ENCODE peak calls at places on chromosomes 7 and 10, in five cellular contexts. Q, I, Y, H and O are unnamed samples.

GRCh38 chr7:100793806-100794660 is 33.3 kb downstream of the EPHB4 start:
- DNase-seq in Q (peak; percentile 12), I (no peak), Y (peak; percentile 66), H (no peak), O (no peak)

GRCh38 chr10:92785118-92785517 is 63.2 kb upstream of the EXOC6 start:
- DNase-seq in Q (no peak), I (no peak), Y (no peak), H (no peak), O (no peak)

GRCh38 chr10:126734957-126735356 is 64.5 kb upstream of the C10orf90 start:
- DNase-seq in Q (no peak), I (no peak), Y (no peak), H (no peak), O (no peak)

GRCh38 chr7:45697576-45698136 is 123.5 kb downstream of the ADCY1 start:
- DNase-seq in Q (peak; percentile 36), I (no peak), Y (no peak), H (peak; percentile 37), O (no peak)

GRCh38 chr7:155343150-155343549 is 45.5 kb downstream of the INSIG1 start:
- DNase-seq in Q (no peak), I (no peak), Y (no peak), H (no peak), O (no peak)

GRCh38 chr7:148156248-148156647 is 434.3 kb upstream of the C7orf33 start:
- DNase-seq in Q (peak; percentile 2), I (no peak), Y (no peak), H (peak; percentile 52), O (no peak)

GRCh38 chr10:77504870-77505257 is 132.7 kb downstream of the KCNMA1 start:
- DNase-seq in Q (peak; percentile 58), I (peak; percentile 83), Y (peak; percentile 57), H (peak; percentile 18), O (peak; percentile 92)

GRCh38 chr7:80218723-80219122 is 84.1 kb downstream of the GNAI1 start:
- DNase-seq in Q (peak; percentile 87), I (peak; percentile 88), Y (no peak), H (peak; percentile 78), O (no peak)

GRCh38 chr7:114548576-114548975 is 134.0 kb downstream of the FOXP2 start:
- DNase-seq in Q (no peak), I (no peak), Y (no peak), H (no peak), O (no peak)

GRCh38 chr10:11434323-11434722 is 177.1 kb downstream of the USP6NL start:
- DNase-seq in Q (no peak), I (no peak), Y (peak; percentile 56), H (no peak), O (no peak)

GRCh38 chr7:108488902-108489538 is 32.8 kb upstream of the NRCAM start:
- DNase-seq in Q (peak; percentile 16), I (no peak), Y (peak; percentile 61), H (no peak), O (peak; percentile 34)

GRCh38 chr7:113561446-113561845 is 357.4 kb downstream of the PPP1R3A start:
- DNase-seq in Q (peak; percentile 74), I (no peak), Y (no peak), H (peak; percentile 59), O (peak; percentile 7)

GRCh38 chr10:47025540-47026300 is 114.5 kb downstream of the PTPN20 start:
- DNase-seq in Q (peak; percentile 58), I (no peak), Y (no peak), H (peak; percentile 20), O (no peak)

GRCh38 chr7:101093907-101094306 is 8.6 kb downstream of the TRIM56 start:
- DNase-seq in Q (peak; percentile 88), I (no peak), Y (no peak), H (peak; percentile 64), O (peak; percentile 71)

GRCh38 chr10:133377818-133378250 is 1.2 kb upstream of the PAOX start:
- DNase-seq in Q (no peak), I (no peak), Y (no peak), H (no peak), O (no peak)

GRCh38 chr7:93442478-93443224 is 131.9 kb downstream of the CALCR start:
- DNase-seq in Q (no peak), I (peak; percentile 34), Y (peak; percentile 71), H (peak; percentile 43), O (peak; percentile 74)

GRCh38 chr10:49058341-49059255 is 56.7 kb downstream of the VSTM4 start:
- DNase-seq in Q (no peak), I (no peak), Y (no peak), H (no peak), O (no peak)

GRCh38 chr7:11716185-11716584 is 115.8 kb downstream of the THSD7A start:
- DNase-seq in Q (peak; percentile 81), I (peak; percentile 16), Y (no peak), H (peak; percentile 36), O (no peak)

GRCh38 chr10:119737039-119737663 is 11.3 kb downstream of the INPP5F start:
- DNase-seq in Q (no peak), I (no peak), Y (peak; percentile 40), H (no peak), O (no peak)
- H3K27ac ChIP-seq in Q (peak overlapping the region; percentile 52), I (peak overlapping the region; percentile 53), Y (no peak overlapping the region), H (peak overlapping the region; percentile 2), O (no peak overlapping the region)

GRCh38 chr10:132109341-132110072 is 43.8 kb downstream of the JAKMIP3 start:
- DNase-seq in Q (no peak), I (no peak), Y (no peak), H (no peak), O (no peak)
- H3K27ac ChIP-seq in Q (no peak overlapping the region), I (no peak overlapping the region), Y (no peak overlapping the region), H (no peak overlapping the region), O (no peak overlapping the region)

GRCh38 chr10:19499291-19499765 is 316.9 kb upstream of the PLXDC2 start:
- DNase-seq in Q (no peak), I (no peak), Y (no peak), H (no peak), O (no peak)

GRCh38 chr10:19500959-19501358 is 315.3 kb upstream of the PLXDC2 start:
- DNase-seq in Q (no peak), I (no peak), Y (peak; percentile 39), H (no peak), O (peak; percentile 59)

GRCh38 chr10:19493917-19494316 is 322.3 kb upstream of the PLXDC2 start:
- DNase-seq in Q (no peak), I (no peak), Y (no peak), H (no peak), O (no peak)

GRCh38 chr10:19498348-19499290 is 317.6 kb upstream of the PLXDC2 start:
- DNase-seq in Q (no peak), I (no peak), Y (no peak), H (no peak), O (peak; percentile 8)
- H3K27ac ChIP-seq in Q (no peak overlapping the region), I (no peak overlapping the region), Y (no peak overlapping the region), H (no peak overlapping the region), O (no peak overlapping the region)

DNA sequence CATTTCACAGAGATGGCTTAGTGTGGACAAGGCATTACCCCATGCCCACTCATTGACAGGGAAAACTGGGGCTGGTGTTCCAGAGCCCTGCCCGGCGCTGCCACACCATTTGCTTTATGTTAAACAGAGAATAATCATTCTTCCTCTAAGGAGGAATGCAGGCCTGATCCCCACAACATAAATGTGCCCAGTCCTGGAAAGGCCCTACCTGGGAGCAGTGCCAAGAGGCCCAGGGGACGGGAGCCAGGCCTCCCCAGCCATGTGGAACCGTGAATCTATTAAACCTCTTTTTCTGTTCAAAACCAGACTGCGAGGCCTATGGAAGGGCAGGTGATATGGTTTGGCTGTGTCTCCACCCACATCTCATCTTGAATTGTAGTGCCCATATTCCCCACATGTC is 264.1 kb downstream of the GRID1 start:
- DNase-seq in Q (no peak), I (no peak), Y (no peak), H (no peak), O (no peak)
- H3K27ac ChIP-seq in Q (no peak overlapping the region), I (no peak overlapping the region), Y (no peak overlapping the region), H (no peak overlapping the region), O (no peak overlapping the region)

DNA sequence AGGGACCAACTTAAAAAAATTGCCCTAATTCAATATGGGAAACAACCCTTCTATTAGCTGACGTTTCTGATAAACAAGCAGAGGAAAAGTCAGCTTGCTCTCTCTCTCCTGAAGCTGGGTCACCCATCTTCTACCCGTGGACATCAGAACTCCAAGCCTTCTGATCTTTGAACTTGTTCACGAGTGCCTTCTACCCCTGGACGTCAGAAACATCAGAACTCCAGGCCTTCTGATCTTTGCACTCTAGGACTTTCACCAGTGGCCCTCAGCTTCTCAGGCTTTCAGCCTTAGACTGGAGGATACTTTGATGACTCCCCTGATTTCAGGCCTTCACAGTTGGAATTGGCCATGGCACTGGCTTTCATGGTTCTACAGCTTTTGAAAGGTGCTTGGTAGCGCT is 41.8 kb downstream of the AKR1C8 start:
- DNase-seq in Q (no peak), I (no peak), Y (no peak), H (no peak), O (no peak)
- H3K27ac ChIP-seq in Q (no peak overlapping the region), I (no peak overlapping the region), Y (no peak overlapping the region), H (no peak overlapping the region), O (no peak overlapping the region)

DNA sequence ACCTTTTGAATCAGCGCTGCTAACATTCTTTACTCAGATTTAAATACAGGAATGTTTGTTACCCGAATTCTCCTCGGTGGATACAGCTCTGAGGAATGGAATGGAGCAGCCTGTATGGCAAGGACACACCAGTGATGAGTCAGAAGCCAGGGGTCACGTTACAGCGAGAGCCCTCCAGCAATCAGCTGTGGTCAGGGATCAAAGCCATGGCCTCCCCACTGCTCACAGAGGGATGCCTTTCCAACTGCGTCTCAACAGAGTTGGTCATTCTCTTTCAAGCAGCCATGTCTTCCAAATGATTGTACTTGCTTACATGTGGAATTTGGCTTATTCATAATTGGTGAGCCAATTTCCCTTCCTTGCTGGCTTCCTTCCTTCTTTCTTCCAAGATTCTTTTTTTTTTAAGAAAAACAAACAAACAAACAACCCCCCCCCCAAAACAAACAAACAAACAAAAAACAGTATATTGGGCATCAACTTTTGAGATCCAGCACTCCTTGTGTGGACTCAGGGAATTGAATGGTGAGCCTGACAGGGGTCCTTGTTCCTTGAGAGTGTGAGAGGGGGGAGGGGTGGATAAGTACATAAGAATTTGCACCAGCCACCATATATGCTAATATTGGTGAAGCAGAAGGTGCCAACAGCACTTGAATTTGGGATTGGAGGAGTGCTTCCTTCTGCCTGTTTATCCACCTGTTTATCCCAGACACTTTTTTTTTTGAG is 100.2 kb downstream of the ATXN7L1 start:
- DNase-seq in Q (peak; percentile 100), I (peak; percentile 94), Y (peak; percentile 99), H (peak; percentile 99), O (peak; percentile 99)
- H3K27ac ChIP-seq in Q (peak overlapping the region; percentile 77), I (peak overlapping the region; percentile 51), Y (peak overlapping the region; percentile 78), H (peak overlapping the region; percentile 70), O (peak overlapping the region; percentile 66)

GRCh38 chr7:117505238-117505637 is 25.4 kb downstream of the CFTR start:
- DNase-seq in Q (no peak), I (no peak), Y (peak; percentile 22), H (no peak), O (no peak)

DNA sequence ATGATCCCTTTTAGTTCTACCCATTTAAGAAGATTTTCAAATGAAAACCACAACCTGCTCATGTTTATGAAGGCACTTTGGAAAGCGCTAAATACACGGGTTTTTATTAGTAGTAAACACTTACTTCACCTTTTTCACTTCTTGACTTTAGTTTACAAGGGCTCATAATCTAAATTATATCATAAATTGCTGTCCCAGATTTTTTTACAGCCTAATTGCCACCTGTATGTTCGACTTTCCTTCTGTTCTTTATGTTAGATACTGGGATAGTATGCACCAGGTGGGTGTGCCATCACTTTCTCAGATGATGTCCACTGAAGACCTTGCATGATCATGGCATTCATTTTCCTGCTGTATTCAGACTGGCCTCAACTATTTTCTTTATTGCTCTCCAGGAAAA is 22.5 kb downstream of the CFTR start:
- DNase-seq in Q (no peak), I (no peak), Y (no peak), H (no peak), O (no peak)
- H3K27ac ChIP-seq in Q (no peak overlapping the region), I (no peak overlapping the region), Y (no peak overlapping the region), H (no peak overlapping the region), O (no peak overlapping the region)